ENCODE peak calls at places on chromosomes 5 and 9, in eight cellular contexts. V is substantia nigra, B is stomach, J is brain microvascular endothelial cell, A is NCI-H1105, P is KG1, I is iris pigment epithelial cell, Z is fibroblast of pulmonary artery. Y is an unnamed sample.

GRCh38 chr5:107546685-107547084 is 124.1 kb downstream of the EFNA5 start:
- DNase-seq in V (no peak), B (no peak), J (no peak), A (no peak), P (no peak), I (no peak), Z (no peak), Y (no peak)

GRCh38 chr9:30775236-30775635 is 1609.2 kb upstream of the ACO1 start:
- DNase-seq in V (no peak), B (no peak), J (no peak), A (no peak), P (no peak), I (no peak), Z (no peak), Y (no peak)

GRCh38 chr9:89380437-89381307 is 62.4 kb downstream of the SECISBP2 start:
- DNase-seq in V (no peak), B (no peak), J (peak), A (no peak), P (no peak), I (no peak), Z (no peak), Y (no peak)

GRCh38 chr5:159442210-159442850 is 112.0 kb upstream of the IL12B start:
- DNase-seq in V (no peak), B (no peak), J (no peak), A (no peak), P (no peak), I (no peak), Z (peak), Y (no peak)

GRCh38 chr9:126497673-126498255 is 116.0 kb upstream of the LMX1B start:
- DNase-seq in V (no peak), B (no peak), J (no peak), A (no peak), P (no peak), I (no peak), Z (no peak), Y (no peak)

GRCh38 chr9:25742241-25742640 is 64.0 kb upstream of the TUSC1 start:
- DNase-seq in V (no peak), B (no peak), J (no peak), A (no peak), P (no peak), I (no peak), Z (no peak), Y (no peak)

GRCh38 chr5:133390416-133391155 is 221.8 kb downstream of the FSTL4 start:
- DNase-seq in V (no peak), B (no peak), J (no peak), A (no peak), P (no peak), I (no peak), Z (no peak), Y (no peak)

GRCh38 chr5:82386576-82386975 is 108.4 kb upstream of the RPS23 start:
- DNase-seq in V (no peak), B (no peak), J (no peak), A (peak), P (no peak), I (peak), Z (no peak), Y (no peak)

GRCh38 chr5:14211818-14212799 is 69.0 kb downstream of the TRIO start:
- DNase-seq in V (no peak), B (no peak), J (no peak), A (no peak), P (no peak), I (no peak), Z (no peak), Y (peak)

GRCh38 chr5:39470021-39470420 is 45.2 kb upstream of the DAB2 start:
- DNase-seq in V (no peak), B (no peak), J (no peak), A (no peak), P (no peak), I (no peak), Z (no peak), Y (no peak)

GRCh38 chr5:88875609-88876234 is 7.3 kb downstream of the MEF2C start:
- DNase-seq in V (no peak), B (no peak), J (peak), A (no peak), P (no peak), I (no peak), Z (peak), Y (peak)

GRCh38 chr5:115209279-115209678 is 39.6 kb upstream of the TRIM36 start:
- DNase-seq in V (no peak), B (no peak), J (no peak), A (no peak), P (peak), I (no peak), Z (peak), Y (peak)

GRCh38 chr5:87421307-87421706 is 8.6 kb upstream of the CCNH start:
- DNase-seq in V (no peak), B (no peak), J (no peak), A (no peak), P (no peak), I (no peak), Z (no peak), Y (no peak)

GRCh38 chr5:172380992-172381643 is 73.2 kb downstream of the SH3PXD2B start:
- DNase-seq in V (peak), B (peak), J (no peak), A (peak), P (no peak), I (peak), Z (no peak), Y (no peak)

GRCh38 chr5:56829137-56829536 is 13.8 kb downstream of the MAP3K1 start:
- DNase-seq in V (no peak), B (no peak), J (peak), A (no peak), P (no peak), I (no peak), Z (no peak), Y (no peak)

Y was measured in NAMALWA.